ENCODE peak calls at places on chromosomes 13 and 19, in eight cellular contexts. One of them, this sample, is unnamed.
A peak's percentile ranks its signal among the peaks of the same experiment; 100 is the strongest.

GRCh38 chr13:24851546-24851945 is 87.6 kb downstream of the RNF17 start:
- DNase-seq in non-pigmented ciliary epithelial cell: peak; percentile 30
- DNase-seq in stimulated activated CD4-positive, alpha-beta T cell treated with anti-CD3 and anti-CD28 coated beads, TNF-alpha, amount 100 ng/mL, for 1 hour: no peak
- DNase-seq in mucosa of gallbladder: no peak
- DNase-seq in Peyer's patch: no peak
- DNase-seq in HS-27A: no peak
- DNase-seq in IMR-90: peak; percentile 61
- DNase-seq in heart right ventricle: no peak
- DNase-seq in this sample: no peak

GRCh38 chr13:113835461-113836274 is 28.2 kb downstream of the GAS6 start:
- DNase-seq in non-pigmented ciliary epithelial cell: no peak
- DNase-seq in stimulated activated CD4-positive, alpha-beta T cell treated with anti-CD3 and anti-CD28 coated beads, TNF-alpha, amount 100 ng/mL, for 1 hour: no peak
- DNase-seq in mucosa of gallbladder: no peak
- DNase-seq in Peyer's patch: no peak
- DNase-seq in HS-27A: no peak
- DNase-seq in IMR-90: peak; percentile 79
- DNase-seq in heart right ventricle: peak; percentile 8
- DNase-seq in this sample: no peak

GRCh38 chr19:44737238-44738160 is 11.0 kb upstream of the BCL3 start:
- DNase-seq in non-pigmented ciliary epithelial cell: no peak
- DNase-seq in stimulated activated CD4-positive, alpha-beta T cell treated with anti-CD3 and anti-CD28 coated beads, TNF-alpha, amount 100 ng/mL, for 1 hour: no peak
- DNase-seq in mucosa of gallbladder: no peak
- DNase-seq in Peyer's patch: no peak
- DNase-seq in HS-27A: no peak
- DNase-seq in IMR-90: peak; percentile 55
- DNase-seq in heart right ventricle: no peak
- DNase-seq in this sample: no peak

GRCh38 chr19:4229179-4229931 is at the start of gene EBI3:
- DNase-seq in non-pigmented ciliary epithelial cell: no peak
- DNase-seq in stimulated activated CD4-positive, alpha-beta T cell treated with anti-CD3 and anti-CD28 coated beads, TNF-alpha, amount 100 ng/mL, for 1 hour: no peak
- DNase-seq in mucosa of gallbladder: no peak
- DNase-seq in Peyer's patch: no peak
- DNase-seq in HS-27A: no peak
- DNase-seq in IMR-90: peak; percentile 65
- DNase-seq in heart right ventricle: no peak
- DNase-seq in this sample: peak; percentile 53

GRCh38 chr19:58346961-58347929 is 6.0 kb downstream of the A1BG start:
- DNase-seq in non-pigmented ciliary epithelial cell: no peak
- DNase-seq in stimulated activated CD4-positive, alpha-beta T cell treated with anti-CD3 and anti-CD28 coated beads, TNF-alpha, amount 100 ng/mL, for 1 hour: peak; percentile 41
- DNase-seq in mucosa of gallbladder: peak; percentile 35
- DNase-seq in Peyer's patch: peak; percentile 88
- DNase-seq in HS-27A: peak; percentile 29
- DNase-seq in IMR-90: peak; percentile 63
- DNase-seq in heart right ventricle: peak; percentile 61
- DNase-seq in this sample: peak; percentile 66

GRCh38 chr13:27969073-27969865 is at the start of gene CDX2:
- DNase-seq in non-pigmented ciliary epithelial cell: no peak
- DNase-seq in stimulated activated CD4-positive, alpha-beta T cell treated with anti-CD3 and anti-CD28 coated beads, TNF-alpha, amount 100 ng/mL, for 1 hour: no peak
- DNase-seq in mucosa of gallbladder: no peak
- DNase-seq in Peyer's patch: peak; percentile 91
- DNase-seq in HS-27A: no peak
- DNase-seq in IMR-90: no peak
- DNase-seq in heart right ventricle: no peak
- DNase-seq in this sample: no peak

GRCh38 chr19:35299523-35300339 is 7.8 kb downstream of the MAG start:
- DNase-seq in non-pigmented ciliary epithelial cell: no peak
- DNase-seq in stimulated activated CD4-positive, alpha-beta T cell treated with anti-CD3 and anti-CD28 coated beads, TNF-alpha, amount 100 ng/mL, for 1 hour: no peak
- DNase-seq in mucosa of gallbladder: no peak
- DNase-seq in Peyer's patch: no peak
- DNase-seq in HS-27A: no peak
- DNase-seq in IMR-90: no peak
- DNase-seq in heart right ventricle: no peak
- DNase-seq in this sample: no peak

GRCh38 chr13:27276188-27276587 is 5.6 kb downstream of the RASL11A start:
- DNase-seq in non-pigmented ciliary epithelial cell: no peak
- DNase-seq in stimulated activated CD4-positive, alpha-beta T cell treated with anti-CD3 and anti-CD28 coated beads, TNF-alpha, amount 100 ng/mL, for 1 hour: no peak
- DNase-seq in mucosa of gallbladder: no peak
- DNase-seq in Peyer's patch: no peak
- DNase-seq in HS-27A: no peak
- DNase-seq in IMR-90: peak; percentile 58
- DNase-seq in heart right ventricle: no peak
- DNase-seq in this sample: no peak

GRCh38 chr19:52492201-52492960 is 35.1 kb upstream of the ZNF808 start:
- DNase-seq in non-pigmented ciliary epithelial cell: no peak
- DNase-seq in stimulated activated CD4-positive, alpha-beta T cell treated with anti-CD3 and anti-CD28 coated beads, TNF-alpha, amount 100 ng/mL, for 1 hour: no peak
- DNase-seq in mucosa of gallbladder: no peak
- DNase-seq in Peyer's patch: no peak
- DNase-seq in HS-27A: no peak
- DNase-seq in IMR-90: no peak
- DNase-seq in heart right ventricle: no peak
- DNase-seq in this sample: no peak

GRCh38 chr19:44848036-44848804 is 2.1 kb downstream of the NECTIN2 start:
- DNase-seq in non-pigmented ciliary epithelial cell: no peak
- DNase-seq in stimulated activated CD4-positive, alpha-beta T cell treated with anti-CD3 and anti-CD28 coated beads, TNF-alpha, amount 100 ng/mL, for 1 hour: no peak
- DNase-seq in mucosa of gallbladder: no peak
- DNase-seq in Peyer's patch: peak; percentile 46
- DNase-seq in HS-27A: no peak
- DNase-seq in IMR-90: peak; percentile 57
- DNase-seq in heart right ventricle: peak; percentile 26
- DNase-seq in this sample: no peak

GRCh38 chr19:5397804-5398692 is 57.2 kb upstream of the ZNRF4 start:
- DNase-seq in non-pigmented ciliary epithelial cell: no peak
- DNase-seq in stimulated activated CD4-positive, alpha-beta T cell treated with anti-CD3 and anti-CD28 coated beads, TNF-alpha, amount 100 ng/mL, for 1 hour: no peak
- DNase-seq in mucosa of gallbladder: no peak
- DNase-seq in Peyer's patch: no peak
- DNase-seq in HS-27A: no peak
- DNase-seq in IMR-90: no peak
- DNase-seq in heart right ventricle: no peak
- DNase-seq in this sample: no peak

GRCh38 chr19:42179501-42179817 is 38.0 kb downstream of the DEDD2 start:
- DNase-seq in non-pigmented ciliary epithelial cell: no peak
- DNase-seq in stimulated activated CD4-positive, alpha-beta T cell treated with anti-CD3 and anti-CD28 coated beads, TNF-alpha, amount 100 ng/mL, for 1 hour: no peak
- DNase-seq in mucosa of gallbladder: no peak
- DNase-seq in Peyer's patch: no peak
- DNase-seq in HS-27A: no peak
- DNase-seq in IMR-90: no peak
- DNase-seq in heart right ventricle: no peak
- DNase-seq in this sample: no peak

GRCh38 chr13:57123660-57124059 is 17.1 kb upstream of the PRR20A start:
- DNase-seq in non-pigmented ciliary epithelial cell: no peak
- DNase-seq in stimulated activated CD4-positive, alpha-beta T cell treated with anti-CD3 and anti-CD28 coated beads, TNF-alpha, amount 100 ng/mL, for 1 hour: no peak
- DNase-seq in mucosa of gallbladder: no peak
- DNase-seq in Peyer's patch: no peak
- DNase-seq in HS-27A: no peak
- DNase-seq in IMR-90: no peak
- DNase-seq in heart right ventricle: no peak
- DNase-seq in this sample: no peak

GRCh38 chr19:43760941-43761340 is 6.2 kb upstream of the SMG9 start:
- DNase-seq in non-pigmented ciliary epithelial cell: no peak
- DNase-seq in stimulated activated CD4-positive, alpha-beta T cell treated with anti-CD3 and anti-CD28 coated beads, TNF-alpha, amount 100 ng/mL, for 1 hour: no peak
- DNase-seq in mucosa of gallbladder: no peak
- DNase-seq in Peyer's patch: no peak
- DNase-seq in HS-27A: no peak
- DNase-seq in IMR-90: peak; percentile 37
- DNase-seq in heart right ventricle: no peak
- DNase-seq in this sample: no peak

GRCh38 chr19:751501-752341 is 809 bp downstream of the MISP start:
- DNase-seq in non-pigmented ciliary epithelial cell: no peak
- DNase-seq in stimulated activated CD4-positive, alpha-beta T cell treated with anti-CD3 and anti-CD28 coated beads, TNF-alpha, amount 100 ng/mL, for 1 hour: no peak
- DNase-seq in mucosa of gallbladder: peak; percentile 44
- DNase-seq in Peyer's patch: peak; percentile 92
- DNase-seq in HS-27A: peak; percentile 76
- DNase-seq in IMR-90: peak; percentile 87
- DNase-seq in heart right ventricle: no peak
- DNase-seq in this sample: no peak

GRCh38 chr13:20178156-20178555 is 14.6 kb downstream of the GJB2 start:
- DNase-seq in non-pigmented ciliary epithelial cell: no peak
- DNase-seq in stimulated activated CD4-positive, alpha-beta T cell treated with anti-CD3 and anti-CD28 coated beads, TNF-alpha, amount 100 ng/mL, for 1 hour: no peak
- DNase-seq in mucosa of gallbladder: no peak
- DNase-seq in Peyer's patch: no peak
- DNase-seq in HS-27A: no peak
- DNase-seq in IMR-90: no peak
- DNase-seq in heart right ventricle: no peak
- DNase-seq in this sample: no peak

GRCh38 chr19:39113199-39113598 is 12.4 kb upstream of the PAK4 start:
- DNase-seq in non-pigmented ciliary epithelial cell: no peak
- DNase-seq in stimulated activated CD4-positive, alpha-beta T cell treated with anti-CD3 and anti-CD28 coated beads, TNF-alpha, amount 100 ng/mL, for 1 hour: no peak
- DNase-seq in mucosa of gallbladder: no peak
- DNase-seq in Peyer's patch: no peak
- DNase-seq in HS-27A: no peak
- DNase-seq in IMR-90: no peak
- DNase-seq in heart right ventricle: no peak
- DNase-seq in this sample: no peak

GRCh38 chr19:49560358-49560900 is 19.9 kb downstream of the NOSIP start:
- DNase-seq in non-pigmented ciliary epithelial cell: no peak
- DNase-seq in stimulated activated CD4-positive, alpha-beta T cell treated with anti-CD3 and anti-CD28 coated beads, TNF-alpha, amount 100 ng/mL, for 1 hour: no peak
- DNase-seq in mucosa of gallbladder: peak; percentile 37
- DNase-seq in Peyer's patch: peak; percentile 75
- DNase-seq in HS-27A: no peak
- DNase-seq in IMR-90: no peak
- DNase-seq in heart right ventricle: no peak
- DNase-seq in this sample: no peak

GRCh38 chr13:46896346-46897138 is at the start of gene HTR2A:
- DNase-seq in non-pigmented ciliary epithelial cell: no peak
- DNase-seq in stimulated activated CD4-positive, alpha-beta T cell treated with anti-CD3 and anti-CD28 coated beads, TNF-alpha, amount 100 ng/mL, for 1 hour: no peak
- DNase-seq in mucosa of gallbladder: no peak
- DNase-seq in Peyer's patch: peak; percentile 47
- DNase-seq in HS-27A: no peak
- DNase-seq in IMR-90: peak; percentile 17
- DNase-seq in heart right ventricle: no peak
- DNase-seq in this sample: no peak

GRCh38 chr13:112161441-112162301 is 94.7 kb downstream of the SOX1 start:
- DNase-seq in non-pigmented ciliary epithelial cell: no peak
- DNase-seq in stimulated activated CD4-positive, alpha-beta T cell treated with anti-CD3 and anti-CD28 coated beads, TNF-alpha, amount 100 ng/mL, for 1 hour: no peak
- DNase-seq in mucosa of gallbladder: no peak
- DNase-seq in Peyer's patch: no peak
- DNase-seq in HS-27A: no peak
- DNase-seq in IMR-90: no peak
- DNase-seq in heart right ventricle: no peak
- DNase-seq in this sample: no peak

GRCh38 chr19:2361259-2362038 is 1.4 kb downstream of the TMPRSS9 start:
- DNase-seq in non-pigmented ciliary epithelial cell: no peak
- DNase-seq in stimulated activated CD4-positive, alpha-beta T cell treated with anti-CD3 and anti-CD28 coated beads, TNF-alpha, amount 100 ng/mL, for 1 hour: no peak
- DNase-seq in mucosa of gallbladder: no peak
- DNase-seq in Peyer's patch: no peak
- DNase-seq in HS-27A: no peak
- DNase-seq in IMR-90: no peak
- DNase-seq in heart right ventricle: no peak
- DNase-seq in this sample: no peak

GRCh38 chr19:4284176-4284958 is 5.3 kb downstream of the SHD start:
- DNase-seq in non-pigmented ciliary epithelial cell: no peak
- DNase-seq in stimulated activated CD4-positive, alpha-beta T cell treated with anti-CD3 and anti-CD28 coated beads, TNF-alpha, amount 100 ng/mL, for 1 hour: no peak
- DNase-seq in mucosa of gallbladder: no peak
- DNase-seq in Peyer's patch: peak; percentile 88
- DNase-seq in HS-27A: no peak
- DNase-seq in IMR-90: no peak
- DNase-seq in heart right ventricle: no peak
- DNase-seq in this sample: no peak

This sample was measured in CMK.